ENCODE peak calls at places on chromosomes 4 and X, in four cellular contexts. C is K562, D is HepG2, L is GM12878. U is an unnamed sample.
A peak's percentile ranks its signal among the peaks of the same experiment; 100 is the strongest.

GRCh38 chr4:26822546-26822945 is 38.1 kb upstream of the STIM2 start:
- DNase-seq in L (peak; percentile 27), C (no peak), D (no peak), U (no peak)

GRCh38 chrX:109709129-109709631 is 23.9 kb downstream of the ACSL4 start:
- DNase-seq in L (peak; percentile 60), D (peak; percentile 82), C (no peak), U (no peak)

GRCh38 chr4:180455226-180455625 is 1788.0 kb upstream of the TENM3 start:
- DNase-seq in C (no peak), L (no peak), D (no peak), U (no peak)

GRCh38 chr4:174460684-174461083 is 61.6 kb downstream of the HPGD start:
- DNase-seq in D (no peak), L (no peak), C (no peak), U (no peak)

GRCh38 chr4:81472249-81473085 is 760 bp upstream of the RASGEF1B start:
- DNase-seq in C (peak; percentile 47), L (peak; percentile 24), D (peak; percentile 24), U (peak; percentile 21)

GRCh38 chr4:71283642-71284257 is 55.1 kb upstream of the SLC4A4 start:
- DNase-seq in L (no peak), C (no peak), D (no peak), U (no peak)

GRCh38 chrX:6954836-6955235 is 192.7 kb upstream of the STS start:
- DNase-seq in L (no peak), D (no peak), C (no peak), U (no peak)

GRCh38 chr4:31370866-31371465 is 650.8 kb downstream of the PCDH7 start:
- DNase-seq in L (peak; percentile 4), D (peak; percentile 37), C (peak; percentile 45), U (no peak)

GRCh38 chr4:106095408-106095807 is 200.1 kb downstream of the NPNT start:
- DNase-seq in L (no peak), D (peak; percentile 32), C (no peak), U (no peak)

GRCh38 chr4:5307928-5308327 is 256.6 kb downstream of the STK32B start:
- DNase-seq in D (no peak), C (no peak), L (no peak), U (no peak)

GRCh38 chrX:87338510-87338909 is 179.1 kb upstream of the KLHL4 start:
- DNase-seq in D (peak; percentile 5), C (no peak), L (no peak), U (no peak)

GRCh38 chr4:114864060-114864459 is 249.4 kb downstream of the NDST4 start:
- DNase-seq in L (no peak), D (no peak), C (no peak), U (no peak)

GRCh38 chr4:145939856-145940255 is 1.2 kb upstream of the ZNF827 start:
- DNase-seq in D (no peak), C (no peak), L (no peak), U (no peak)

GRCh38 chrX:137428251-137428661 is 137.7 kb upstream of the ZIC3 start:
- DNase-seq in L (no peak), D (no peak), C (no peak), U (peak; percentile 26)

GRCh38 chr4:113707013-113707412 is 54.5 kb downstream of the CAMK2D start:
- DNase-seq in D (no peak), C (no peak), L (no peak), U (no peak)

GRCh38 chrX:131942045-131942444 is 81.1 kb upstream of the STK26 start:
- DNase-seq in D (no peak), L (no peak), C (no peak), U (no peak)

GRCh38 chr4:132955146-132955545 is 193.9 kb upstream of the PCDH10 start:
- DNase-seq in L (no peak), C (no peak), D (no peak), U (no peak)

GRCh38 chrX:134501942-134502341 is 42.0 kb downstream of the HPRT1 start:
- DNase-seq in C (no peak), D (no peak), L (no peak), U (no peak)

GRCh38 chr4:87046111-87046510 is 111.3 kb downstream of the AFF1 start:
- DNase-seq in C (no peak), D (no peak), L (no peak), U (no peak)

GRCh38 chr4:83455300-83456183 is at the start of the genes HELQ and MRPS18C:
- DNase-seq in D (peak; percentile 99), L (peak; percentile 98), C (peak; percentile 95), U (peak; percentile 89)

GRCh38 chr4:132827522-132827921 is 321.6 kb upstream of the PCDH10 start:
- DNase-seq in L (peak; percentile 11), D (no peak), C (no peak), U (no peak)

GRCh38 chr4:125762537-125762936 is 447.8 kb downstream of the FAT4 start:
- DNase-seq in L (no peak), D (no peak), C (no peak), U (no peak)
- TF ChIP-seq CTCF in L (no peak), D (no peak), C (no peak), U (no peak)

GRCh38 chr4:73588613-73589012 is 31.6 kb downstream of the RASSF6 start:
- DNase-seq in D (no peak), C (no peak), L (no peak), U (no peak)

GRCh38 chr4:73586040-73586439 is 34.2 kb downstream of the RASSF6 start:
- DNase-seq in L (no peak), C (no peak), D (no peak), U (no peak)

GRCh38 chr4:73585345-73585744 is 34.9 kb downstream of the RASSF6 start:
- DNase-seq in D (no peak), C (no peak), L (no peak), U (no peak)

GRCh38 chr4:73589887-73590801 is 30.1 kb downstream of the RASSF6 start:
- DNase-seq in L (peak; percentile 94), C (no peak), D (no peak), U (no peak)

GRCh38 chr4:73589261-73589847 is 30.9 kb downstream of the RASSF6 start:
- DNase-seq in C (no peak), L (peak; percentile 59), D (no peak), U (no peak)
- TF ChIP-seq ETV6 in C (no peak), L (no peak), D (no peak), U (no peak)

GRCh38 chr4:77818077-77818666 is 996 bp downstream of the CNOT6L start:
- DNase-seq in D (peak; percentile 85), L (no peak), C (peak; percentile 59), U (peak; percentile 53)
- TF ChIP-seq SP1 in D (no peak), L (no peak), C (no peak), U (no peak)

GRCh38 chrX:70331161-70331560 is 41.3 kb downstream of the KIF4A start:
- DNase-seq in L (no peak), D (no peak), C (no peak), U (no peak)

GRCh38 chrX:70336767-70337166 is 46.9 kb downstream of the KIF4A start:
- DNase-seq in D (no peak), L (peak; percentile 50), C (no peak), U (no peak)

GRCh38 chrX:70338290-70338689 is 48.4 kb downstream of the KIF4A start:
- DNase-seq in L (no peak), C (no peak), D (no peak), U (no peak)

GRCh38 chrX:70332600-70332999 is 42.7 kb downstream of the KIF4A start:
- DNase-seq in D (no peak), C (peak; percentile 11), L (no peak), U (no peak)
- TF ChIP-seq CTCF in D (no peak), C (no peak), L (no peak), U (no peak)

GRCh38 chr4:182931691-182932297 is 14.6 kb upstream of the DCTD start:
- DNase-seq in L (no peak), D (no peak), C (no peak), U (no peak)

GRCh38 chr4:182928061-182928460 is 10.9 kb upstream of the DCTD start:
- DNase-seq in D (no peak), L (no peak), C (no peak), U (peak; percentile 48)

GRCh38 chr4:182932651-182933050 is 15.5 kb upstream of the DCTD start:
- DNase-seq in D (no peak), C (no peak), L (no peak), U (no peak)

GRCh38 chr4:182927505-182927904 is 10.3 kb upstream of the DCTD start:
- DNase-seq in D (no peak), L (no peak), C (no peak), U (no peak)

DNA sequence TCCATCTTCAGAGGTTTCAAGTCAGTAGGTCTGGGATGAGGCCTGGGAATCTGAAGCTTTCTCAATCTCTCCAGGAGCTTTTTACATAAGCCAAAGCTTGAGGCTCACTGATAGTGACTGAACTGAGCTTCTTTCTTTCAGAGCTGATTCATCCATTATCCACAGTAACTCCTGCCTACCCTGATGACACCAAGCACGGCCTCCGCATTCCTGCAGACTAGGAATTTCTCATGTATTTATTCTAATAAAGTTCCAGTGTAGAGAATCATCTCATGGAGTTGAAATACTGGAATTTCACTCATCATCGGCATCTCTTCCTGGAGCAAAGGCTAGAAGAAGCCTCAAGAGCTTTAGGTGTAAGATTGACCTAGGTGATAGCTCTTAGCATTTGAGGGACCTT is 12.1 kb upstream of the DCTD start:
- DNase-seq in L (no peak), D (peak; percentile 39), C (no peak), U (no peak)
- TF ChIP-seq ETV6 in L (no peak), D (no peak), C (no peak), U (no peak)

GRCh38 chr4:84680956-84681355 is 98.0 kb downstream of the CDS1 start:
- DNase-seq in C (no peak), D (no peak), L (no peak), U (no peak)

GRCh38 chr4:84678976-84679744 is 96.2 kb downstream of the CDS1 start:
- DNase-seq in C (no peak), L (no peak), D (no peak), U (no peak)

GRCh38 chr4:84683486-84683885 is 100.6 kb downstream of the CDS1 start:
- DNase-seq in L (no peak), C (no peak), D (no peak), U (no peak)

GRCh38 chr4:84683065-84683464 is 100.1 kb downstream of the CDS1 start:
- DNase-seq in D (no peak), C (no peak), L (no peak), U (no peak)

GRCh38 chr4:84681488-84682274 is 98.8 kb downstream of the CDS1 start:
- DNase-seq in D (peak; percentile 38), C (no peak), L (no peak), U (no peak)
- TF ChIP-seq SP1 in D (no peak), C (no peak), L (no peak), U (no peak)

U was measured in WTC11.